ENCODE peak calls at places on chromosomes 11 and 22, in nine cellular contexts. H is adrenal gland; X is prostate gland; B is K562; Z is heart right ventricle; M is ovary; Y is CD8-positive, alpha-beta T cell; L is right atrium auricular region; V is Peyer's patch. F is an unnamed sample. For H3K36me3, the result is how much of the 10 kb centered on the place peaks cover.

GRCh38 chr11:69569306-69570200 is 71.4 kb upstream of the CCND1 start:
- DNase-seq in H (no peak), X (no peak), B (no peak), Z (no peak), M (no peak), Y (no peak), L (peak), V (no peak), F (no peak)

GRCh38 chr11:69269926-69270697 is 23.8 kb upstream of the MYEOV start:
- DNase-seq in H (no peak), X (no peak), B (no peak), Z (no peak), M (no peak), Y (no peak), L (no peak), V (no peak), F (no peak)

GRCh38 chr22:48800886-48801607 is 1026.6 kb downstream of the BRD1 start:
- DNase-seq in H (no peak), X (no peak), B (no peak), Z (no peak), M (no peak), Y (no peak), L (no peak), V (no peak), F (no peak)

GRCh38 chr11:76724162-76724768 is 53.7 kb upstream of the LRRC32 start:
- DNase-seq in H (no peak), X (no peak), B (no peak), Z (no peak), M (no peak), Y (no peak), L (no peak), V (no peak), F (no peak)

GRCh38 chr11:11391796-11392195 is 38.7 kb upstream of the CSNK2A3 start:
- DNase-seq in H (no peak), X (no peak), B (no peak), Z (no peak), M (no peak), Y (no peak), L (no peak), V (no peak), F (no peak)

GRCh38 chr22:43627485-43628252 is 184.4 kb downstream of the EFCAB6 start:
- DNase-seq in H (no peak), X (no peak), B (no peak), Z (no peak), M (no peak), Y (no peak), L (no peak), V (no peak), F (no peak)

GRCh38 chr11:130198292-130198691 is 38.7 kb downstream of the ST14 start:
- DNase-seq in H (no peak), X (no peak), B (no peak), Z (no peak), M (no peak), Y (no peak), L (no peak), V (no peak), F (no peak)

GRCh38 chr22:35587447-35587870 is 29.7 kb downstream of the MB start:
- DNase-seq in H (no peak), X (peak), B (no peak), Z (peak), M (no peak), Y (no peak), L (peak), V (no peak), F (no peak)

GRCh38 chr11:76321820-76322524 is 59.0 kb downstream of the THAP12 start:
- DNase-seq in H (no peak), X (no peak), B (no peak), Z (no peak), M (no peak), Y (no peak), L (no peak), V (no peak), F (no peak)

GRCh38 chr11:134647066-134647746 is 235.2 kb upstream of the B3GAT1 start:
- DNase-seq in H (no peak), X (no peak), B (no peak), Z (no peak), M (no peak), Y (no peak), L (no peak), V (no peak), F (no peak)

GRCh38 chr11:9003573-9004309 is at the start of gene NRIP3:
- DNase-seq in H (peak), X (peak), B (peak), Z (peak), M (peak), Y (peak), L (peak), V (peak), F (peak)

GRCh38 chr11:74682731-74683278 is 48.4 kb downstream of the CHRDL2 start:
- DNase-seq in H (no peak), X (no peak), B (no peak), Z (no peak), M (no peak), Y (no peak), L (peak), V (no peak), F (peak)

GRCh38 chr11:21561589-21561988 is 631.3 kb upstream of the ANO5 start:
- DNase-seq in H (no peak), X (no peak), B (no peak), Z (no peak), M (no peak), Y (no peak), L (no peak), V (no peak), F (peak)

GRCh38 chr11:65026810-65027209 is 429 bp upstream of the SNX15 start:
- DNase-seq in H (no peak), X (no peak), B (no peak), Z (no peak), M (no peak), Y (no peak), L (no peak), V (no peak), F (no peak)
- H3K4me3 ChIP-seq in H (peak), X (no peak), B (peak), Z (peak), M (peak), Y (peak), L (peak), V (peak), F (peak)

DNA sequence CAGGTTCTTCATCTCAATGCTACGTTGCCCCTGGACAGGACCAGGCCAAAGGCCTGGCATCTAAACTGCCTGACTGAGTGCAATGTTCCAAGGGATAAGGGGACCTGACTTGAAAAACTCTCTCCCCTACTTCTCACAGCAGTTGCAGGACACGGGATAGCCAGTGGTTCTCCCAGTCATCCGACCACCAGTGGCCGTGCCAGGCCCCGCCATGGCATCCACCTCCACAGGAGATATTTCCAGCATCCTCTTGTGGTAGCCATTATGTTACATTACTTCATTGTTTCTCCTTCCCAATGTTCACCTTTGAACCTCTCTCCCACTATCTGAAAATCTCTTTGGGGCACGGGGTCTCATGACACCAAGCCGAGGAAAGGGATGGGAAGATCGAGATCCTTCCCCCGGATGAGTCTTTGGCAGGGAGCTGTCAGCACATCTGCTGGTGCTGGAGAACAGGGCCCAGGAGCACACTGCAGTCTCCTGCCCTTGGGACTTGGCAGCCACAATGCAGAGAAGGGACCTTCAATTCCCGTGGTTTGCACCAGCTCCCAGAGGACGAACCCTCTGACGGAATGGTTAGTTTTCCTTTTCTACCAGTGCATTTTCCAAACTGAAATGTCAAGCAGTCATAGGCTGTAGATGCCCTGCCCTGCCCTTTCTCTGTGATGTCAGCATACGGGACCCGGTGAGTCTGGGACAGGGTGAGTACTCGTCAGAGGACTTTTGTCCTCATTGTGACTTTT is 121.2 kb downstream of the ETS1 start:
- DNase-seq in H (no peak), X (no peak), B (no peak), Z (peak), M (no peak), Y (peak), L (no peak), V (no peak), F (no peak)
- H3K36me3 ChIP-seq in H (under half), X (under half), B (under half), Z (under half), M (under half), Y (half or more), L (under half), V (under half), F (under half)

GRCh38 chr11:65797711-65798110 is 10.8 kb downstream of the OVOL1 start:
- DNase-seq in H (no peak), X (no peak), B (no peak), Z (no peak), M (no peak), Y (no peak), L (no peak), V (no peak), F (no peak)
- TF ChIP-seq CTCF in H (no peak), X (no peak), B (no peak), Z (no peak), M (no peak), Y (no peak), L (no peak), V (no peak), F (no peak)

GRCh38 chr11:64639885-64640284 is 48.9 kb downstream of the SLC22A12 start:
- DNase-seq in H (no peak), X (no peak), B (no peak), Z (no peak), M (no peak), Y (no peak), L (no peak), V (no peak), F (no peak)
- H3K4me3 ChIP-seq in H (no peak), X (no peak), B (no peak), Z (no peak), M (no peak), Y (no peak), L (no peak), V (no peak), F (no peak)

DNA sequence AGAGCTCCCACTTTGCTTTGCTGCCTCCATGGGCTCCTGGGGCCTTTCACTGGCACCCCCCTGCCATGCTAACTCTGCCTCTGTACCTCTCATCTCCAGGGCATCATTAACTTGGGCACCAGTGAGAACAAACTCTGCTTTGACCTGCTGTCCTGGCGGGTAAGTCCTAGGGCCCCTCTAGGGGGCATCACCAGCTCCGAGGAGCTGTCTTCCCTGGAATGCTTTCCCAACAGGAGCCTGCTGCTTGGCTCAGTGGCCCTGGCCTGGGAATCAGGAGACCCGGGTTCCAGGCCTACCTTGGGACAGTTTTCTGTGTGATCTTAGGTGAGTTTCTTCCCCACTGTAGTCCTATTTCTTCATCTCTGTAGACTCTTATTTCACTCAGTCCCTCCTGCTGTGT is 5.1 kb downstream of the ACCS start:
- DNase-seq in H (no peak), X (no peak), B (no peak), Z (no peak), M (no peak), Y (no peak), L (no peak), V (no peak), F (no peak)
- H3K36me3 ChIP-seq in H (half or more), X (under half), B (half or more), Z (under half), M (under half), Y (under half), L (under half), V (under half), F (under half)

DNA sequence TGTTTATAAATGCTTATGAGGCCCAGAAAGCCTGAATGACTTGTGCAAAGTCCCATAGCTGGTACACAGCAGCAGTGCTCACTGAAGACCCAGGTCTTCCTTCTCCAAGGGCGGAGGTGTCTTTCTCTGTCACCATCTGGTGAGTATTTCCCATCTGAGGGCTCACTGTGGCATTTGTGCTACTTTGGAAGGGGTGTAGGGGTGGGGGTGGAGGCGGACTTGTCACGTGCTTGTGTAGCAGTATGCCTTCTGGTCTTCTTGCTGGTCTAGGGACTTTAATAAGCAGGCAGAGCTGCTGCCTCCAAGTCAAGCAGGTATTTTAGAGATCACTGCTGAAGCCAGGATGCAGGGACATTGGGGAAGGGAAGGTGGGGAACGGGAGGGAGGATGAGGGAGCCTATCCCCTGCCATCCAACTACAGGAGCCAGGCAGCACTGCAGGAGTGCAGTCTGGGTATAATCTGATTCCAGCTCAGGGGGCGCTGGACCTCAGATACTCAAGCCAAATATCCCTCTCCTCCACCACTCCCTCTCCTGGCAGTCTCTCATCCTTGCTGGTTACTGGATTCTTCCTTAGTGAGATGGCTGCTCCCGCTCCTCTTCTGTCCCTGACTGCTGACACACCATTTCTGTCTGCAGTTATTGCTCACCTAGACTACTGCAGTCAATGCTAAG is 3.4 kb downstream of the ABCC8 start:
- DNase-seq in H (no peak), X (no peak), B (peak), Z (no peak), M (no peak), Y (no peak), L (no peak), V (no peak), F (peak)
- TF ChIP-seq CTCF in H (no peak), X (no peak), B (peak), Z (no peak), M (no peak), Y (no peak), L (no peak), V (peak), F (peak)